ENCODE peak calls at places on chromosomes 1 and 21, in four cellular contexts. C is spleen; P is stimulated activated CD4-positive, alpha-beta T cell treated with anti-CD3 and anti-CD28 coated beads, TNF-alpha, amount 100 ng/mL, for 1 hour; K is AG04450. Z is an unnamed sample.

GRCh38 chr1:40041466-40041838 is 923 bp downstream of the CAP1 start:
- DNase-seq in C (no peak), P (no peak), K (no peak), Z (no peak)

GRCh38 chr1:21254335-21254951 is 35.8 kb downstream of the ECE1 start:
- DNase-seq in C (no peak), P (no peak), K (no peak), Z (no peak)

GRCh38 chr1:110336300-110337039 is 2.7 kb upstream of the RBM15 start:
- DNase-seq in C (no peak), P (no peak), K (no peak), Z (no peak)

GRCh38 chr1:245074232-245074747 is 80.5 kb upstream of the KIF26B start:
- DNase-seq in C (no peak), P (no peak), K (no peak), Z (no peak)

GRCh38 chr1:22388666-22389455 is 62.8 kb upstream of the ZBTB40 start:
- DNase-seq in C (no peak), P (no peak), K (no peak), Z (no peak)

GRCh38 chr1:182720465-182720864 is 36.1 kb upstream of the RGS8 start:
- DNase-seq in C (no peak), P (no peak), K (no peak), Z (no peak)

GRCh38 chr1:22171951-22172715 is 29.2 kb upstream of the WNT4 start:
- DNase-seq in C (no peak), P (no peak), K (no peak), Z (no peak)

GRCh38 chr1:209609403-209610377 is 26.2 kb downstream of the CAMK1G start:
- DNase-seq in C (no peak), P (no peak), K (no peak), Z (no peak)

GRCh38 chr1:167110586-167110985 is 16.7 kb downstream of the STYXL2 start:
- DNase-seq in C (no peak), P (no peak), K (no peak), Z (no peak)

GRCh38 chr21:17462276-17462981 is 50.4 kb upstream of the CXADR start:
- DNase-seq in C (no peak), P (no peak), K (no peak), Z (peak)

GRCh38 chr1:208264469-208265126 is 20.4 kb upstream of the PLXNA2 start:
- DNase-seq in C (no peak), P (no peak), K (no peak), Z (no peak)

GRCh38 chr1:183871142-183871541 is 66.2 kb downstream of the RGL1 start:
- DNase-seq in C (no peak), P (no peak), K (no peak), Z (peak)

GRCh38 chr1:53783056-53783455 is 44.1 kb upstream of the GLIS1 start:
- DNase-seq in C (no peak), P (no peak), K (no peak), Z (no peak)

GRCh38 chr1:65417729-65418128 is 2.7 kb upstream of the LEPR start:
- DNase-seq in C (no peak), P (no peak), K (no peak), Z (no peak)

GRCh38 chr21:32015740-32016139 is 142.9 kb downstream of the HUNK start:
- DNase-seq in C (no peak), P (no peak), K (no peak), Z (no peak)

GRCh38 chr1:61973100-61973837 is 221.4 kb upstream of the L1TD1 start:
- DNase-seq in C (no peak), P (no peak), K (no peak), Z (no peak)

GRCh38 chr1:40793617-40794016 is 10.0 kb downstream of the KCNQ4 start:
- DNase-seq in C (no peak), P (no peak), K (no peak), Z (no peak)

GRCh38 chr1:36008546-36009197 is 75.2 kb upstream of the TEKT2 start:
- DNase-seq in C (no peak), P (no peak), K (peak), Z (peak)